ENCODE peak calls at places on chromosomes 6 and 20, in six cellular contexts. One of them, this sample, is unnamed.

GRCh38 chr20:4227085-4227821 is 211.9 kb upstream of the RNF24 start:
- DNase-seq in HuH-7.5: no peak
- DNase-seq in T-cell: no peak
- DNase-seq in pancreas: no peak
- DNase-seq in cardiac septum: no peak
- DNase-seq in NCI-H2107: no peak
- DNase-seq in this sample: peak; percentile 43

GRCh38 chr20:43188234-43188653 is 1.5 kb downstream of the PTPRT start:
- DNase-seq in HuH-7.5: no peak
- DNase-seq in T-cell: no peak
- DNase-seq in pancreas: no peak
- DNase-seq in cardiac septum: no peak
- DNase-seq in NCI-H2107: no peak
- DNase-seq in this sample: no peak

GRCh38 chr6:49564552-49564951 is 14.1 kb downstream of the C6orf141 start:
- DNase-seq in HuH-7.5: no peak
- DNase-seq in T-cell: no peak
- DNase-seq in pancreas: no peak
- DNase-seq in cardiac septum: no peak
- DNase-seq in NCI-H2107: no peak
- DNase-seq in this sample: no peak

GRCh38 chr6:30150671-30151395 is 10.2 kb downstream of the TRIM10 start:
- DNase-seq in HuH-7.5: no peak
- DNase-seq in T-cell: no peak
- DNase-seq in pancreas: no peak
- DNase-seq in cardiac septum: no peak
- DNase-seq in NCI-H2107: no peak
- DNase-seq in this sample: no peak

GRCh38 chr6:84582997-84583396 is 181.4 kb downstream of the TBX18 start:
- DNase-seq in HuH-7.5: no peak
- DNase-seq in T-cell: no peak
- DNase-seq in pancreas: no peak
- DNase-seq in cardiac septum: no peak
- DNase-seq in NCI-H2107: no peak
- DNase-seq in this sample: no peak

GRCh38 chr6:105836889-105837288 is 249.2 kb upstream of the PRDM1 start:
- DNase-seq in HuH-7.5: no peak
- DNase-seq in T-cell: no peak
- DNase-seq in pancreas: no peak
- DNase-seq in cardiac septum: no peak
- DNase-seq in NCI-H2107: no peak
- DNase-seq in this sample: no peak

GRCh38 chr20:30816182-30816645 is 441.2 kb upstream of the DEFB115 start:
- DNase-seq in HuH-7.5: no peak
- DNase-seq in T-cell: no peak
- DNase-seq in pancreas: no peak
- DNase-seq in cardiac septum: peak; percentile 81
- DNase-seq in NCI-H2107: no peak
- DNase-seq in this sample: no peak

GRCh38 chr20:45061244-45061643 is 39.7 kb downstream of the KCNS1 start:
- DNase-seq in HuH-7.5: no peak
- DNase-seq in T-cell: no peak
- DNase-seq in pancreas: no peak
- DNase-seq in cardiac septum: no peak
- DNase-seq in NCI-H2107: no peak
- DNase-seq in this sample: no peak

GRCh38 chr6:27321901-27322300 is 9.8 kb upstream of the POM121L2 start:
- DNase-seq in HuH-7.5: no peak
- DNase-seq in T-cell: no peak
- DNase-seq in pancreas: no peak
- DNase-seq in cardiac septum: no peak
- DNase-seq in NCI-H2107: no peak
- DNase-seq in this sample: no peak

GRCh38 chr6:77183447-77183846 is 279.8 kb downstream of the HTR1B start:
- DNase-seq in HuH-7.5: no peak
- DNase-seq in T-cell: no peak
- DNase-seq in pancreas: no peak
- DNase-seq in cardiac septum: no peak
- DNase-seq in NCI-H2107: no peak
- DNase-seq in this sample: no peak

GRCh38 chr6:25223421-25224052 is 55.6 kb upstream of the CARMIL1 start:
- DNase-seq in HuH-7.5: peak; percentile 23
- DNase-seq in T-cell: peak; percentile 47
- DNase-seq in pancreas: peak; percentile 47
- DNase-seq in cardiac septum: no peak
- DNase-seq in NCI-H2107: peak; percentile 15
- DNase-seq in this sample: peak; percentile 65

GRCh38 chr6:138397128-138397814 is 6.8 kb upstream of the HEBP2 start:
- DNase-seq in HuH-7.5: no peak
- DNase-seq in T-cell: no peak
- DNase-seq in pancreas: no peak
- DNase-seq in cardiac septum: no peak
- DNase-seq in NCI-H2107: no peak
- DNase-seq in this sample: no peak

GRCh38 chr20:17971571-17972013 is 2.8 kb downstream of the MGME1 start:
- DNase-seq in HuH-7.5: no peak
- DNase-seq in T-cell: no peak
- DNase-seq in pancreas: no peak
- DNase-seq in cardiac septum: no peak
- DNase-seq in NCI-H2107: no peak
- DNase-seq in this sample: no peak

GRCh38 chr6:153043719-153044118 is 41.2 kb upstream of the MTRF1L start:
- DNase-seq in HuH-7.5: no peak
- DNase-seq in T-cell: no peak
- DNase-seq in pancreas: peak; percentile 42
- DNase-seq in cardiac septum: no peak
- DNase-seq in NCI-H2107: peak; percentile 50
- DNase-seq in this sample: peak; percentile 83

GRCh38 chr6:143223895-143224294 is 163.2 kb downstream of the AIG1 start:
- DNase-seq in HuH-7.5: peak; percentile 50
- DNase-seq in T-cell: no peak
- DNase-seq in pancreas: peak; percentile 69
- DNase-seq in cardiac septum: no peak
- DNase-seq in NCI-H2107: no peak
- DNase-seq in this sample: peak; percentile 69

GRCh38 chr6:3414704-3415453 is 42.0 kb downstream of the SLC22A23 start:
- DNase-seq in HuH-7.5: peak; percentile 54
- DNase-seq in T-cell: no peak
- DNase-seq in pancreas: no peak
- DNase-seq in cardiac septum: no peak
- DNase-seq in NCI-H2107: no peak
- DNase-seq in this sample: no peak

GRCh38 chr6:35185302-35185681 is 28.5 kb upstream of the SCUBE3 start:
- DNase-seq in HuH-7.5: peak; percentile 73
- DNase-seq in T-cell: no peak
- DNase-seq in pancreas: peak; percentile 20
- DNase-seq in cardiac septum: peak; percentile 87
- DNase-seq in NCI-H2107: no peak
- DNase-seq in this sample: no peak

GRCh38 chr6:31401403-31401802 is 2.0 kb upstream of the MICA start:
- DNase-seq in HuH-7.5: no peak
- DNase-seq in T-cell: no peak
- DNase-seq in pancreas: no peak
- DNase-seq in cardiac septum: no peak
- DNase-seq in NCI-H2107: no peak
- DNase-seq in this sample: peak; percentile 44

GRCh38 chr20:47559141-47559540 is 57.5 kb downstream of the NCOA3 start:
- DNase-seq in HuH-7.5: no peak
- DNase-seq in T-cell: no peak
- DNase-seq in pancreas: no peak
- DNase-seq in cardiac septum: no peak
- DNase-seq in NCI-H2107: no peak
- DNase-seq in this sample: no peak

GRCh38 chr20:9214676-9215075 is 145.8 kb downstream of the PLCB4 start:
- DNase-seq in HuH-7.5: no peak
- DNase-seq in T-cell: no peak
- DNase-seq in pancreas: no peak
- DNase-seq in cardiac septum: no peak
- DNase-seq in NCI-H2107: no peak
- DNase-seq in this sample: no peak

GRCh38 chr6:158518196-158519127 is 41.4 kb upstream of the TMEM181 start:
- DNase-seq in HuH-7.5: peak; percentile 44
- DNase-seq in T-cell: peak; percentile 26
- DNase-seq in pancreas: peak; percentile 59
- DNase-seq in cardiac septum: no peak
- DNase-seq in NCI-H2107: peak; percentile 55
- DNase-seq in this sample: no peak

GRCh38 chr20:61166324-61166723 is 85.7 kb upstream of the CDH4 start:
- DNase-seq in HuH-7.5: no peak
- DNase-seq in T-cell: no peak
- DNase-seq in pancreas: no peak
- DNase-seq in cardiac septum: no peak
- DNase-seq in NCI-H2107: no peak
- DNase-seq in this sample: no peak

GRCh38 chr6:148842631-148843030 is 95.8 kb downstream of the UST start:
- DNase-seq in HuH-7.5: no peak
- DNase-seq in T-cell: no peak
- DNase-seq in pancreas: no peak
- DNase-seq in cardiac septum: no peak
- DNase-seq in NCI-H2107: no peak
- DNase-seq in this sample: no peak

GRCh38 chr6:73652637-73653570 is 888 bp downstream of the SLC17A5 start:
- DNase-seq in HuH-7.5: peak; percentile 78
- DNase-seq in T-cell: peak; percentile 55
- DNase-seq in pancreas: peak; percentile 74
- DNase-seq in cardiac septum: peak; percentile 84
- DNase-seq in NCI-H2107: peak; percentile 9
- DNase-seq in this sample: peak; percentile 78

GRCh38 chr20:52192296-52193007 is 873 bp upstream of the ZFP64 start:
- DNase-seq in HuH-7.5: peak; percentile 77
- DNase-seq in T-cell: no peak
- DNase-seq in pancreas: no peak
- DNase-seq in cardiac septum: no peak
- DNase-seq in NCI-H2107: no peak
- DNase-seq in this sample: no peak

GRCh38 chr6:151704383-151704782 is 103.1 kb upstream of the ESR1 start:
- DNase-seq in HuH-7.5: no peak
- DNase-seq in T-cell: no peak
- DNase-seq in pancreas: no peak
- DNase-seq in cardiac septum: no peak
- DNase-seq in NCI-H2107: no peak
- DNase-seq in this sample: no peak

GRCh38 chr20:63082308-63082938 is 75.7 kb upstream of the BHLHE23 start:
- DNase-seq in HuH-7.5: peak; percentile 90
- DNase-seq in T-cell: no peak
- DNase-seq in pancreas: no peak
- DNase-seq in cardiac septum: no peak
- DNase-seq in NCI-H2107: no peak
- DNase-seq in this sample: peak; percentile 34

GRCh38 chr20:23918896-23919295 is 39.3 kb upstream of the CST5 start:
- DNase-seq in HuH-7.5: no peak
- DNase-seq in T-cell: no peak
- DNase-seq in pancreas: no peak
- DNase-seq in cardiac septum: no peak
- DNase-seq in NCI-H2107: no peak
- DNase-seq in this sample: no peak

GRCh38 chr6:30411515-30412207 is 66.7 kb downstream of the RPP21 start:
- DNase-seq in HuH-7.5: no peak
- DNase-seq in T-cell: peak; percentile 37
- DNase-seq in pancreas: peak; percentile 24
- DNase-seq in cardiac septum: no peak
- DNase-seq in NCI-H2107: no peak
- DNase-seq in this sample: peak; percentile 70

GRCh38 chr6:111663692-111664564 is 58.2 kb upstream of the TRAF3IP2 start:
- DNase-seq in HuH-7.5: no peak
- DNase-seq in T-cell: no peak
- DNase-seq in pancreas: no peak
- DNase-seq in cardiac septum: no peak
- DNase-seq in NCI-H2107: no peak
- DNase-seq in this sample: no peak

GRCh38 chr20:62651285-62652021 is 9.2 kb downstream of the SLCO4A1 start:
- DNase-seq in HuH-7.5: no peak
- DNase-seq in T-cell: peak; percentile 77
- DNase-seq in pancreas: peak; percentile 45
- DNase-seq in cardiac septum: peak; percentile 81
- DNase-seq in NCI-H2107: no peak
- DNase-seq in this sample: peak; percentile 84